ENCODE peak calls at places on chromosome 1, in five cellular contexts. N is K562, U is H1, D is HCT116, V is GM12878. A is an unnamed sample.

GRCh38 chr1:5993553-5994510 is 1.6 kb upstream of the NPHP4 start:
- DNase-seq in D (no peak), V (no peak), N (peak), U (peak), A (no peak)

GRCh38 chr1:37948160-37948559 is 1.3 kb upstream of the INPP5B start:
- DNase-seq in U (no peak), V (no peak), N (no peak), D (no peak), A (no peak)

GRCh38 chr1:52857443-52857842 is 14.9 kb downstream of the ZYG11A start:
- DNase-seq in U (no peak), D (no peak), N (no peak), V (no peak), A (no peak)

GRCh38 chr1:244865028-244865371 is 657 bp upstream of the HNRNPU start:
- DNase-seq in D (no peak), N (no peak), V (no peak), U (peak), A (no peak)

GRCh38 chr1:109876617-109877319 is 33.9 kb upstream of the CSF1 start:
- DNase-seq in N (no peak), V (no peak), D (no peak), U (peak), A (no peak)

GRCh38 chr1:183719976-183720497 is 66.9 kb upstream of the APOBEC4 start:
- DNase-seq in U (no peak), N (no peak), V (no peak), D (no peak), A (no peak)

GRCh38 chr1:78591971-78592370 is 28.3 kb upstream of the IFI44L start:
- DNase-seq in D (no peak), V (no peak), U (no peak), N (no peak), A (no peak)

GRCh38 chr1:81165963-81166362 is 634.8 kb upstream of the ADGRL2 start:
- DNase-seq in V (no peak), D (no peak), N (no peak), U (no peak), A (no peak)

GRCh38 chr1:199808110-199808870 is 219.2 kb upstream of the NR5A2 start:
- DNase-seq in N (no peak), D (no peak), U (no peak), V (no peak), A (no peak)

GRCh38 chr1:240734001-240734400 is 122.0 kb upstream of the GREM2 start:
- DNase-seq in V (no peak), N (no peak), D (no peak), U (no peak), A (no peak)

GRCh38 chr1:239976130-239976968 is 115.3 kb upstream of the FMN2 start:
- DNase-seq in V (no peak), U (peak), D (peak), N (peak), A (peak)

GRCh38 chr1:11628767-11629166 is 25.5 kb downstream of the FBXO2 start:
- DNase-seq in V (no peak), D (no peak), U (no peak), N (no peak), A (no peak)

GRCh38 chr1:164440222-164440621 is 118.8 kb upstream of the PBX1 start:
- DNase-seq in U (no peak), V (no peak), N (no peak), D (no peak), A (no peak)

GRCh38 chr1:170586321-170586855 is 54.4 kb downstream of the GORAB start:
- DNase-seq in U (no peak), V (no peak), D (no peak), N (no peak), A (no peak)

GRCh38 chr1:110542730-110543129 is 23.8 kb upstream of the KCNA10 start:
- DNase-seq in V (no peak), U (no peak), N (no peak), D (no peak), A (peak)

GRCh38 chr1:30912203-30912602 is 3.6 kb upstream of the SDC3 start:
- DNase-seq in U (no peak), D (no peak), N (no peak), V (no peak), A (no peak)

GRCh38 chr1:222844108-222844779 is 29.4 kb downstream of the DISP1 start:
- DNase-seq in V (no peak), N (no peak), U (no peak), D (no peak), A (no peak)

GRCh38 chr1:61395156-61395555 is 312.8 kb downstream of the NFIA start:
- DNase-seq in U (no peak), D (no peak), V (no peak), N (no peak), A (no peak)

GRCh38 chr1:4796161-4796998 is 142.0 kb downstream of the AJAP1 start:
- DNase-seq in V (peak), D (no peak), N (no peak), U (no peak), A (no peak)

GRCh38 chr1:42745851-42746250 is 5.8 kb upstream of the CLDN19 start:
- DNase-seq in V (no peak), U (no peak), N (no peak), D (no peak), A (no peak)

GRCh38 chr1:229452956-229453801 is 19.3 kb upstream of the ACTA1 start:
- DNase-seq in D (peak), V (no peak), U (no peak), N (no peak), A (peak)

GRCh38 chr1:214720561-214720960 is 117.6 kb downstream of the CENPF start:
- DNase-seq in N (no peak), V (no peak), D (no peak), U (no peak), A (no peak)

GRCh38 chr1:43591181-43591580 is 58.8 kb upstream of the KDM4A start:
- DNase-seq in U (no peak), D (no peak), V (no peak), N (no peak), A (no peak)

GRCh38 chr1:100038401-100039306 is 68.9 kb downstream of the SLC35A3 start:
- DNase-seq in N (peak), V (no peak), D (no peak), U (peak), A (peak)

GRCh38 chr1:198678301-198678836 is 39.5 kb downstream of the PTPRC start:
- DNase-seq in D (no peak), V (no peak), U (no peak), N (no peak), A (no peak)

GRCh38 chr1:26472330-26472900 is at the start of gene HMGN2:
- DNase-seq in U (peak), N (peak), V (peak), D (peak), A (peak)

GRCh38 chr1:192639607-192640368 is 3.8 kb downstream of the RGS13 start:
- DNase-seq in N (no peak), D (peak), V (peak), U (no peak), A (no peak)

GRCh38 chr1:83508485-83509151 is 490.3 kb downstream of the TTLL7 start:
- DNase-seq in V (peak), D (no peak), N (no peak), U (no peak), A (peak)

GRCh38 chr1:23210351-23210785 is 6.9 kb downstream of the HTR1D start:
- DNase-seq in D (peak), U (peak), N (no peak), V (no peak), A (peak)

GRCh38 chr1:11129649-11130048 is 30.0 kb upstream of the EXOSC10 start:
- DNase-seq in D (no peak), N (no peak), V (no peak), U (no peak), A (no peak)

GRCh38 chr1:61808321-61808720 is 66.0 kb downstream of the PATJ start:
- DNase-seq in D (no peak), U (no peak), V (no peak), N (no peak), A (no peak)

GRCh38 chr1:59502009-59502691 is 205.3 kb downstream of the FGGY start:
- DNase-seq in N (no peak), V (no peak), D (no peak), U (no peak), A (no peak)
- TF ChIP-seq JUND in N (no peak), V (no peak), D (no peak), U (no peak), A (no peak)

GRCh38 chr1:112808861-112809684 is 93.9 kb upstream of the PPM1J start:
- DNase-seq in N (peak), D (peak), U (peak), V (no peak), A (peak)
- TF ChIP-seq JUND in N (peak), D (no peak), U (peak), V (no peak), A (no peak)

DNA sequence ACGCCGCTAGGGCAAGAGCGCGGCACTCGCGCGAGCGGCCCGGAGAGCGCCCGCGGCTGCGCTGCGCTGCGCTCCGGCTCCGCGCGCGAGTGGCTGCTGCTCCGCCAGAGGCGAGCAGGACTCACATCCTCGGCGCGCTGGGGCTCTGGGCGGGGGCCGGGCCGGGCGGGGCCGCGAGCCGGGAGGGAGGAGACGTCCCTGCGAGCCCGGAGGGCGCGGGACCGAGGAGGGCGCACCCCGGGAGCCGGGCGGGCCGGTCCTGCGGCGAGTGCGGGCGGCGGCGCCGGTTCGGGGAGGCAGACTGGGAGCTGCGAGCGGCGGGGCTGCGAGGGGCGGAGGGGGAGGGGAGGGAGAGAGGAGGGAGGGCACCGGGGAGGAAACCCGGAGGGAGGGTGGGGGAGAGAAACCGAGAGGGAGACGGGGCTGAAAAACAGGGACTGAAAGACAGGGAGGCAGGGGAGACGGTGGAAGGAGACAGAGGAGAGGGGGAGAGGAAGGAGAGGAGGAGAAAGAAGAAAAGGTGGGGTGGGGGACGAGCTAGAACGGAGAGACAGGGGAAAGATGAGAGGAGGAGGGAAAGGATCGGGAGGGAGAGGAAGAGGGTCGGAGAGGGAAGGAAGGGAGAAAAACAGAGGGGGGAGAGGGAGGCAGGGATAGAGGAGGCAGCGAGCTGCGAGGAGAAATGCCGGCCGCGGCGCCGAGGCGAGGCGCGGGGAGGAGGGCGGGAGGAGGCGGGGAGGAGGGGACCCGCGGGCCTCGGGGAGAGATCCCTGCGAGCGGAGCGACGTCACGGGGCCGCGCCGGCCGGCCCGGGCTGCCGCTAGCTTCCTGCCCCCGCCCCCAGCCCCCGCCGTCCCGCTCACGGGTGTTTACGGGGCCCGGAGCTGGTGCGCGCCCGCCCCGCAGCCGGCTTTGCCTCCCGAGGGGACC is at the start of gene CAMK2N1:
- DNase-seq in D (no peak), N (peak), V (no peak), U (peak), A (peak)
- TF ChIP-seq JUND in D (no peak), N (no peak), V (no peak), U (no peak), A (no peak)

GRCh38 chr1:181675091-181675490 is 191.8 kb downstream of the CACNA1E start:
- DNase-seq in N (no peak), U (no peak), V (no peak), D (no peak), A (no peak)

GRCh38 chr1:181680332-181680731 is 197.0 kb downstream of the CACNA1E start:
- DNase-seq in V (no peak), D (no peak), U (no peak), N (no peak), A (no peak)

GRCh38 chr1:181674617-181675016 is 191.3 kb downstream of the CACNA1E start:
- DNase-seq in D (no peak), N (no peak), U (no peak), V (no peak), A (peak)

GRCh38 chr1:181675625-181676024 is 192.3 kb downstream of the CACNA1E start:
- DNase-seq in U (no peak), V (no peak), N (no peak), D (no peak), A (no peak)

DNA sequence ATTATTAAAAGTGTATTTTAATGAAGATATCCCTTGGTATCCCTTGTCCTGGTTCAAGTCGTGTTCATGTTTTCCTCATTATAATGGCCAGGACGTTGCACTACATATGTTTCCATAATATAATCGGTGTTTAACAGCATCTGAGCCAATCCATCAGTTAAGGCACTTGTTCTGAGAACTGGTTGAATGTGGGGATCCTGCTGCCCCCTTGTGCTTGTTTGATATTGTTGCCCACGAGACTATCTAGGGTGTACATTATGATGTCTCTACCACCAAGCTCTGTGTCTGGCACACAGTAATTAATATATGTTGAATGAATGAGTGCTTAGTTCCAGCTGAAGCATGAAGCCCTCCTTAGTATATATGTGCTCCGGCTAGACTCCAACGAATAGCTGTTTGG is 193.0 kb downstream of the CACNA1E start:
- DNase-seq in U (peak), V (peak), N (peak), D (peak), A (peak)
- TF ChIP-seq JUND in U (no peak), V (no peak), N (no peak), D (no peak), A (no peak)

GRCh38 chr1:67294836-67295622 is 12.6 kb upstream of the IL12RB2 start:
- DNase-seq in U (no peak), D (no peak), V (no peak), N (no peak), A (no peak)
- TF ChIP-seq JUND in U (no peak), D (no peak), V (no peak), N (no peak), A (no peak)

DNA sequence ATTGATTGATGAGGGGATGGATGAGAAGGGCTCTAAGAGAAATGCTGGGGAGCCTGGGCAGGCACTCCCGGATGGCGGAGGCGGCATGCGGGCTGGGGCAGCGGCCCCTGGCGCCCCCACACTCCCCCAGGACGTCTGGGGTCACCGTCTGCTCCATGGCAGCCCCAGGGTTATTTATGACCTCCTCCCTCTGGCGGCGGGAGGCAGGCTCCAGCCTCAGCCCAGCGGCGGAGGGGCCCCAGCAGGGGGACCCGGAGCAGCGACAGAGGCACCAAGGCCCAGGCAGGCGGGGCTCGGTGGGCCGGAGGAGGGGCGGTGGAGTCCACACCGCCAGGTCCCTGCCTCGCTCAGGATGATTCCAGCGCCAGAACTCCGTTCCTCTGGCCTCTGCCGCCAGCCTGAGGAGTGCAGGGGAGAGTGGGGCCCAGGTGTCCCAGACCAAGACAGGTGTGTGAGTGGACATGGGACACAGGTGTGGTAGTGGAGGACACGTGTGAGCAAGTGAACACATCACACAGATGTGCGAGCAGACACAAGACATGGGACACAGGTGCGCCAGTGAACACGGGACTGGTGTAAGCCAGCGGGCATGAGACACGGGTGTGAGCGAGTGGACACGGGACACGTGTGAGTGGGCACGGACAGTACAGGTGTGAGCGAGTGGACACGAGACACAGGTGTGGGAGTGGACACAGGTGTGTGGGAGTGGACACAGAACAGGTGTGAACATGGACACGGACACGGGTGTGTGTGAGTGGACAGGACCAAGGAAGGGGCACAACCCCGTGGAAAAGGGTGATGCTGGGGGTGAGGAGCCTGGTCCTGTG is 2.5 kb upstream of the SAMD11 start:
- DNase-seq in N (peak), V (no peak), U (no peak), D (peak), A (peak)
- TF ChIP-seq JUND in N (peak), V (no peak), U (no peak), D (no peak), A (no peak)

GRCh38 chr1:2292725-2293450 is 64.8 kb downstream of the SKI start:
- DNase-seq in D (no peak), V (no peak), U (no peak), N (no peak), A (no peak)

GRCh38 chr1:2290171-2290578 is 62.1 kb downstream of the SKI start:
- DNase-seq in V (no peak), D (no peak), U (no peak), N (peak), A (no peak)

GRCh38 chr1:2288816-2289536 is 60.9 kb downstream of the SKI start:
- DNase-seq in U (no peak), N (no peak), V (no peak), D (no peak), A (no peak)

GRCh38 chr1:2289607-2290006 is 61.5 kb downstream of the SKI start:
- DNase-seq in D (no peak), V (no peak), U (no peak), N (no peak), A (no peak)

DNA sequence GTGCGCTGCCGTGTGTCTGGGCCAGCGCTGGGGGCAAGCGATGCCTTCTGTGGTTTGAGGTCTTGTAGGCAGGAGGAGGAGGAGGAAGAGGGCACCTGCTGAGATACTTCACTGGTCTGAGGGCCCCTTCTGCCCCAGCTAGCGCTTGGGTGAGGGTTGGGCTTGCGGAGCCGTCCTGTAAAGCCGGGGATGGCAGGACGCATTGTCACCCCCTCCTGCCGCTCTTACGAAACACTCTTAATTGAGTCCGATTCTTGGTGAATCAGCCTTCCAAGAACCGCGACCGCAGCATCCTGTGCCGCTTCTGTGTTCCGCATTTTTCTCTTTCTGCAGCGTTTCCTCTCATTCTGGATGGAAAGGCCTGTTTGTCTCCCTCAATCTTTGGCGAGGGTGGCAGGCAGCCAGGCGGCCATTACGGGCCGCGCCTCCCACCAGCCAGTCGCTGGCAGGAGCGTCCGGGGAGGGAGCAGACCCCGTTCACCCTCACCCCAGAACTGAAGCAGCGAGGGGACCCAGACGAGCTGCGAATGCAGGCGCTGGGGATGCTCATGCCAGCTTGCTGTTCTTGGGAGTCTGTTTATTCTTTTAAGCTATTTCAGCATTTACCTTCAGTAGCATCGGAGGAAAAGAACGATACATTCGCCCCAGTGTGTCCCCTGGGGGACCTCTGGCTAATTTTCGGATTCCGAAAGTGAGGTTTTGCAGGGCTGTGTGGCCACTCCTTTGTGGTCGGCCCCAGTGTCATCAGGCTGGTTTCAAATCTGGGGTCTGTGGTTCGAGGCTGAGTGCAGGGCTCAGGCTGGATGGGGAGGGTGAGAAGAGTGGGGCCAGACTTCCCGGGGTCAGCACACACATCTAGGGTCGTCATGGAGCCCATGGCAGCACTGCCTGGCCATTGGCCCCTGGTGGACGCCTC is 62.7 kb downstream of the SKI start:
- DNase-seq in N (no peak), D (no peak), U (no peak), V (peak), A (no peak)
- TF ChIP-seq JUND in N (peak), D (no peak), U (no peak), V (no peak), A (no peak)